ENCODE peak calls at places on chromosome 5, in nine cellular contexts. One of them, this sample, is unnamed.
A peak's percentile ranks its signal among the peaks of the same experiment; 100 is the strongest.

GRCh38 chr5:169300468-169301385 is at the start of gene SLIT3:
- DNase-seq in testis: peak; percentile 56
- DNase-seq in fibroblast of the aortic adventitia: peak; percentile 88
- DNase-seq in fibroblast of pulmonary artery: peak; percentile 75
- DNase-seq in A549: peak; percentile 89
- DNase-seq in fibroblast of mammary gland: peak; percentile 81
- DNase-seq in right lobe of liver: no peak
- DNase-seq in sigmoid colon: peak; percentile 94
- DNase-seq in foreskin fibroblast: peak; percentile 94
- DNase-seq in this sample: peak; percentile 52

GRCh38 chr5:112649882-112650281 is 87.8 kb upstream of the APC start:
- DNase-seq in testis: no peak
- DNase-seq in fibroblast of the aortic adventitia: no peak
- DNase-seq in fibroblast of pulmonary artery: no peak
- DNase-seq in A549: no peak
- DNase-seq in fibroblast of mammary gland: no peak
- DNase-seq in right lobe of liver: no peak
- DNase-seq in sigmoid colon: no peak
- DNase-seq in foreskin fibroblast: no peak
- DNase-seq in this sample: no peak

GRCh38 chr5:65721050-65721774 is 697 bp downstream of the SGTB start:
- DNase-seq in testis: peak; percentile 70
- DNase-seq in fibroblast of the aortic adventitia: peak; percentile 80
- DNase-seq in fibroblast of pulmonary artery: peak; percentile 75
- DNase-seq in A549: peak; percentile 45
- DNase-seq in fibroblast of mammary gland: peak; percentile 81
- DNase-seq in right lobe of liver: peak; percentile 83
- DNase-seq in sigmoid colon: peak; percentile 83
- DNase-seq in foreskin fibroblast: peak; percentile 90
- DNase-seq in this sample: peak; percentile 66

GRCh38 chr5:28301676-28302075 is 1263.3 kb upstream of the CDH9 start:
- DNase-seq in testis: no peak
- DNase-seq in fibroblast of the aortic adventitia: peak; percentile 17
- DNase-seq in fibroblast of pulmonary artery: peak; percentile 88
- DNase-seq in A549: no peak
- DNase-seq in fibroblast of mammary gland: peak; percentile 84
- DNase-seq in right lobe of liver: no peak
- DNase-seq in sigmoid colon: no peak
- DNase-seq in foreskin fibroblast: peak; percentile 3
- DNase-seq in this sample: peak; percentile 70

GRCh38 chr5:61274561-61274960 is 57.5 kb upstream of the ZSWIM6 start:
- DNase-seq in testis: no peak
- DNase-seq in fibroblast of the aortic adventitia: peak; percentile 88
- DNase-seq in fibroblast of pulmonary artery: peak; percentile 65
- DNase-seq in A549: no peak
- DNase-seq in fibroblast of mammary gland: peak; percentile 34
- DNase-seq in right lobe of liver: no peak
- DNase-seq in sigmoid colon: no peak
- DNase-seq in foreskin fibroblast: peak; percentile 47
- DNase-seq in this sample: no peak

GRCh38 chr5:67416133-67416937 is 219.7 kb upstream of the CD180 start:
- DNase-seq in testis: no peak
- DNase-seq in fibroblast of the aortic adventitia: no peak
- DNase-seq in fibroblast of pulmonary artery: no peak
- DNase-seq in A549: no peak
- DNase-seq in fibroblast of mammary gland: no peak
- DNase-seq in right lobe of liver: no peak
- DNase-seq in sigmoid colon: no peak
- DNase-seq in foreskin fibroblast: peak; percentile 35
- DNase-seq in this sample: no peak

GRCh38 chr5:112196574-112196973 is 222.5 kb downstream of the EPB41L4A start:
- DNase-seq in testis: no peak
- DNase-seq in fibroblast of the aortic adventitia: no peak
- DNase-seq in fibroblast of pulmonary artery: no peak
- DNase-seq in A549: no peak
- DNase-seq in fibroblast of mammary gland: no peak
- DNase-seq in right lobe of liver: no peak
- DNase-seq in sigmoid colon: no peak
- DNase-seq in foreskin fibroblast: no peak
- DNase-seq in this sample: no peak

GRCh38 chr5:64318175-64318574 is 152.5 kb downstream of the RNF180 start:
- DNase-seq in testis: no peak
- DNase-seq in fibroblast of the aortic adventitia: peak; percentile 11
- DNase-seq in fibroblast of pulmonary artery: no peak
- DNase-seq in A549: no peak
- DNase-seq in fibroblast of mammary gland: no peak
- DNase-seq in right lobe of liver: no peak
- DNase-seq in sigmoid colon: no peak
- DNase-seq in foreskin fibroblast: peak; percentile 1
- DNase-seq in this sample: no peak

GRCh38 chr5:94857119-94857518 is 238.7 kb downstream of the SLF1 start:
- DNase-seq in testis: no peak
- DNase-seq in fibroblast of the aortic adventitia: no peak
- DNase-seq in fibroblast of pulmonary artery: no peak
- DNase-seq in A549: no peak
- DNase-seq in fibroblast of mammary gland: no peak
- DNase-seq in right lobe of liver: no peak
- DNase-seq in sigmoid colon: no peak
- DNase-seq in foreskin fibroblast: peak; percentile 7
- DNase-seq in this sample: no peak

GRCh38 chr5:178531786-178532185 is 58.4 kb downstream of the COL23A1 start:
- DNase-seq in testis: peak; percentile 61
- DNase-seq in fibroblast of the aortic adventitia: no peak
- DNase-seq in fibroblast of pulmonary artery: no peak
- DNase-seq in A549: no peak
- DNase-seq in fibroblast of mammary gland: no peak
- DNase-seq in right lobe of liver: peak; percentile 32
- DNase-seq in sigmoid colon: no peak
- DNase-seq in foreskin fibroblast: no peak
- DNase-seq in this sample: no peak

GRCh38 chr5:14134086-14134485 is 9.1 kb upstream of the TRIO start:
- DNase-seq in testis: no peak
- DNase-seq in fibroblast of the aortic adventitia: no peak
- DNase-seq in fibroblast of pulmonary artery: no peak
- DNase-seq in A549: no peak
- DNase-seq in fibroblast of mammary gland: no peak
- DNase-seq in right lobe of liver: no peak
- DNase-seq in sigmoid colon: no peak
- DNase-seq in foreskin fibroblast: no peak
- DNase-seq in this sample: no peak

GRCh38 chr5:111280282-111280901 is 56.2 kb downstream of the CAMK4 start:
- DNase-seq in testis: no peak
- DNase-seq in fibroblast of the aortic adventitia: no peak
- DNase-seq in fibroblast of pulmonary artery: no peak
- DNase-seq in A549: no peak
- DNase-seq in fibroblast of mammary gland: no peak
- DNase-seq in right lobe of liver: no peak
- DNase-seq in sigmoid colon: no peak
- DNase-seq in foreskin fibroblast: no peak
- DNase-seq in this sample: no peak

GRCh38 chr5:54347221-54347865 is 37.0 kb upstream of the ARL15 start:
- DNase-seq in testis: no peak
- DNase-seq in fibroblast of the aortic adventitia: no peak
- DNase-seq in fibroblast of pulmonary artery: no peak
- DNase-seq in A549: no peak
- DNase-seq in fibroblast of mammary gland: peak; percentile 23
- DNase-seq in right lobe of liver: no peak
- DNase-seq in sigmoid colon: no peak
- DNase-seq in foreskin fibroblast: no peak
- DNase-seq in this sample: no peak

GRCh38 chr5:142816577-142816976 is 46.4 kb downstream of the ARHGAP26 start:
- DNase-seq in testis: peak; percentile 81
- DNase-seq in fibroblast of the aortic adventitia: peak; percentile 17
- DNase-seq in fibroblast of pulmonary artery: peak; percentile 54
- DNase-seq in A549: no peak
- DNase-seq in fibroblast of mammary gland: peak; percentile 72
- DNase-seq in right lobe of liver: no peak
- DNase-seq in sigmoid colon: no peak
- DNase-seq in foreskin fibroblast: peak; percentile 66
- DNase-seq in this sample: no peak

GRCh38 chr5:169812786-169813185 is 167.5 kb downstream of the INSYN2B start:
- DNase-seq in testis: no peak
- DNase-seq in fibroblast of the aortic adventitia: no peak
- DNase-seq in fibroblast of pulmonary artery: no peak
- DNase-seq in A549: no peak
- DNase-seq in fibroblast of mammary gland: no peak
- DNase-seq in right lobe of liver: no peak
- DNase-seq in sigmoid colon: no peak
- DNase-seq in foreskin fibroblast: peak; percentile 63
- DNase-seq in this sample: no peak

GRCh38 chr5:174306345-174307030 is 261.0 kb downstream of the NSG2 start:
- DNase-seq in testis: no peak
- DNase-seq in fibroblast of the aortic adventitia: no peak
- DNase-seq in fibroblast of pulmonary artery: no peak
- DNase-seq in A549: no peak
- DNase-seq in fibroblast of mammary gland: no peak
- DNase-seq in right lobe of liver: no peak
- DNase-seq in sigmoid colon: no peak
- DNase-seq in foreskin fibroblast: no peak
- DNase-seq in this sample: no peak

GRCh38 chr5:180801596-180802324 is 846 bp downstream of the MGAT1 start:
- DNase-seq in testis: no peak
- DNase-seq in fibroblast of the aortic adventitia: peak; percentile 19
- DNase-seq in fibroblast of pulmonary artery: no peak
- DNase-seq in A549: no peak
- DNase-seq in fibroblast of mammary gland: no peak
- DNase-seq in right lobe of liver: no peak
- DNase-seq in sigmoid colon: peak; percentile 52
- DNase-seq in foreskin fibroblast: no peak
- DNase-seq in this sample: no peak

GRCh38 chr5:180798193-180798592 is 4.4 kb downstream of the MGAT1 start:
- DNase-seq in testis: no peak
- DNase-seq in fibroblast of the aortic adventitia: no peak
- DNase-seq in fibroblast of pulmonary artery: no peak
- DNase-seq in A549: no peak
- DNase-seq in fibroblast of mammary gland: no peak
- DNase-seq in right lobe of liver: no peak
- DNase-seq in sigmoid colon: no peak
- DNase-seq in foreskin fibroblast: no peak
- DNase-seq in this sample: no peak

GRCh38 chr5:180799194-180799593 is 3.4 kb downstream of the MGAT1 start:
- DNase-seq in testis: no peak
- DNase-seq in fibroblast of the aortic adventitia: no peak
- DNase-seq in fibroblast of pulmonary artery: no peak
- DNase-seq in A549: no peak
- DNase-seq in fibroblast of mammary gland: no peak
- DNase-seq in right lobe of liver: no peak
- DNase-seq in sigmoid colon: peak; percentile 54
- DNase-seq in foreskin fibroblast: no peak
- DNase-seq in this sample: no peak

GRCh38 chr5:180802325-180803180 is at the start of gene MGAT1:
- DNase-seq in testis: peak; percentile 89
- DNase-seq in fibroblast of the aortic adventitia: peak; percentile 85
- DNase-seq in fibroblast of pulmonary artery: peak; percentile 91
- DNase-seq in A549: peak; percentile 79
- DNase-seq in fibroblast of mammary gland: peak; percentile 82
- DNase-seq in right lobe of liver: peak; percentile 91
- DNase-seq in sigmoid colon: peak; percentile 96
- DNase-seq in foreskin fibroblast: peak; percentile 96
- DNase-seq in this sample: no peak

GRCh38 chr5:180799902-180800801 is 2.5 kb downstream of the MGAT1 start:
- DNase-seq in testis: no peak
- DNase-seq in fibroblast of the aortic adventitia: peak; percentile 70
- DNase-seq in fibroblast of pulmonary artery: peak; percentile 58
- DNase-seq in A549: no peak
- DNase-seq in fibroblast of mammary gland: peak; percentile 78
- DNase-seq in right lobe of liver: no peak
- DNase-seq in sigmoid colon: no peak
- DNase-seq in foreskin fibroblast: peak; percentile 92
- DNase-seq in this sample: no peak
- TF ChIP-seq CTCF in testis: no peak
- TF ChIP-seq CTCF in fibroblast of the aortic adventitia: peak; percentile 23
- TF ChIP-seq CTCF in fibroblast of pulmonary artery: peak; percentile 10
- TF ChIP-seq CTCF in A549: no peak
- TF ChIP-seq CTCF in fibroblast of mammary gland: peak; percentile 20
- TF ChIP-seq CTCF in right lobe of liver: no peak
- TF ChIP-seq CTCF in sigmoid colon: no peak
- TF ChIP-seq CTCF in foreskin fibroblast: no peak
- TF ChIP-seq CTCF in this sample: peak; percentile 17

GRCh38 chr5:102666164-102666951 is 88.7 kb upstream of the PAM start:
- DNase-seq in testis: no peak
- DNase-seq in fibroblast of the aortic adventitia: no peak
- DNase-seq in fibroblast of pulmonary artery: no peak
- DNase-seq in A549: no peak
- DNase-seq in fibroblast of mammary gland: peak; percentile 42
- DNase-seq in right lobe of liver: no peak
- DNase-seq in sigmoid colon: no peak
- DNase-seq in foreskin fibroblast: peak; percentile 64
- DNase-seq in this sample: no peak
- H3K4me3 ChIP-seq in testis: no peak overlapping the region
- H3K4me3 ChIP-seq in fibroblast of the aortic adventitia: no peak overlapping the region
- H3K4me3 ChIP-seq in fibroblast of pulmonary artery: no peak overlapping the region
- H3K4me3 ChIP-seq in A549: no peak overlapping the region
- H3K4me3 ChIP-seq in fibroblast of mammary gland: no peak overlapping the region
- H3K4me3 ChIP-seq in right lobe of liver: no peak overlapping the region
- H3K4me3 ChIP-seq in sigmoid colon: no peak overlapping the region
- H3K4me3 ChIP-seq in foreskin fibroblast: no peak overlapping the region
- H3K4me3 ChIP-seq in this sample: no peak overlapping the region

DNA sequence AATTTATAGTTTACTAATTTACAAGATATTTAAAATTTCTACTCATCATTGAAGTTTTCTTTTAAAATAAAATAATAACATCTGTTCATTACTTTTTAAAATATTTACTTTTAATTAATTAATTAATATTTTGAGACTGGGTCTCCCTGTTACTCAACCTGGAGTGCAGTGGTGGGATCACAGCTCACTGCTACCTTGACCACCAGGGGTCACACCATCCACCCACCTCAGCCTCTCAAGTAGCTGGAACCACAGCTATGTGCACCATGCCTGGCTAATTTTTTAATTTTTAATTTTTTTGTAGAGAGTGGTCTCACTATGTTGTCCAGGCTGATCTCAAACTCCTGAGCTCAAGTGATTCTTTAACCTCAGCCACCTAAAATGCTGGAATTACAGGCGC is 1013.6 kb downstream of the CDH9 start:
- DNase-seq in testis: no peak
- DNase-seq in fibroblast of the aortic adventitia: no peak
- DNase-seq in fibroblast of pulmonary artery: no peak
- DNase-seq in A549: no peak
- DNase-seq in fibroblast of mammary gland: no peak
- DNase-seq in right lobe of liver: no peak
- DNase-seq in sigmoid colon: no peak
- DNase-seq in foreskin fibroblast: no peak
- DNase-seq in this sample: no peak
- TF ChIP-seq CTCF in testis: no peak
- TF ChIP-seq CTCF in fibroblast of the aortic adventitia: no peak
- TF ChIP-seq CTCF in fibroblast of pulmonary artery: no peak
- TF ChIP-seq CTCF in A549: no peak
- TF ChIP-seq CTCF in fibroblast of mammary gland: no peak
- TF ChIP-seq CTCF in right lobe of liver: peak; percentile 20
- TF ChIP-seq CTCF in sigmoid colon: no peak
- TF ChIP-seq CTCF in foreskin fibroblast: no peak
- TF ChIP-seq CTCF in this sample: peak; percentile 24

DNA sequence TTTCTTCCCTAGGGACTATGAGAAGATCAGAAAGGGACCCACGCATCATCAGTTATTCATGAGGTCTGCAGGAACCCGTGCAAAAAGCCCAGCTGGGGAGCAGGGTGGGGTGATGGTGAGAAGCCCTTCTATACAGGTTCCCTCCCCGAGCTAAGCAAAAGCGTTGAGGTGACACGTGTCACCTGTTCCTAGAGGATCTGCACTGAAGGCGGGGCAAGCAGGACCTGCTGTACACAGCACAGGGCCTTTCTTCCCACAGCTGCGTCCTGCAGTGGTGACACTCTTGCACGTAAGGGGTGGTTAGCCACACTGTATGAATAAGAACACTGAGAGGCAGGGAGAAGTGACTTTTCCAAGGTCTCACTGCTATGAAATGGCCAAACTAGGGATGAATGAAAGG is 37.2 kb upstream of the SH3PXD2B start:
- DNase-seq in testis: no peak
- DNase-seq in fibroblast of the aortic adventitia: no peak
- DNase-seq in fibroblast of pulmonary artery: no peak
- DNase-seq in A549: no peak
- DNase-seq in fibroblast of mammary gland: no peak
- DNase-seq in right lobe of liver: no peak
- DNase-seq in sigmoid colon: no peak
- DNase-seq in foreskin fibroblast: no peak
- DNase-seq in this sample: no peak
- H3K4me3 ChIP-seq in testis: no peak overlapping the region
- H3K4me3 ChIP-seq in fibroblast of the aortic adventitia: no peak overlapping the region
- H3K4me3 ChIP-seq in fibroblast of pulmonary artery: no peak overlapping the region
- H3K4me3 ChIP-seq in A549: no peak overlapping the region
- H3K4me3 ChIP-seq in fibroblast of mammary gland: no peak overlapping the region
- H3K4me3 ChIP-seq in right lobe of liver: no peak overlapping the region
- H3K4me3 ChIP-seq in sigmoid colon: no peak overlapping the region
- H3K4me3 ChIP-seq in foreskin fibroblast: no peak overlapping the region
- H3K4me3 ChIP-seq in this sample: no peak overlapping the region